ENCODE peak calls at places on chromosomes 11 and 22, in four cellular contexts. H is nephron progenitor cell, W is left lobe of liver, C is GM23338. Y is an unnamed sample.

GRCh38 chr11:2549876-2550605 is 105.2 kb downstream of the KCNQ1 start:
- DNase-seq in H (no peak), W (no peak), C (no peak), Y (no peak)

GRCh38 chr11:121194731-121195596 is 93.9 kb downstream of the TECTA start:
- DNase-seq in H (peak), W (peak), C (peak), Y (peak)

GRCh38 chr11:14809466-14809865 is 82.6 kb downstream of the CYP2R1 start:
- DNase-seq in H (no peak), W (no peak), C (no peak), Y (no peak)

GRCh38 chr11:76762867-76763572 is 20.1 kb upstream of the TSKU start:
- DNase-seq in H (no peak), W (no peak), C (no peak), Y (no peak)

GRCh38 chr11:27328602-27329001 is 34.4 kb downstream of the CCDC34 start:
- DNase-seq in H (no peak), W (no peak), C (peak), Y (peak)

GRCh38 chr22:17797721-17798559 is 23.7 kb upstream of the BID start:
- DNase-seq in H (no peak), W (no peak), C (no peak), Y (no peak)

GRCh38 chr22:35685731-35686130 is 31.9 kb upstream of the APOL5 start:
- DNase-seq in H (peak), W (no peak), C (no peak), Y (no peak)

GRCh38 chr11:111851636-111852035 is 19.7 kb downstream of the ALG9 start:
- DNase-seq in H (no peak), W (no peak), C (peak), Y (no peak)

GRCh38 chr11:30395751-30396150 is 72.8 kb downstream of the ARL14EP start:
- DNase-seq in H (peak), W (no peak), C (no peak), Y (no peak)

GRCh38 chr11:128411812-128412211 is 175.5 kb downstream of the ETS1 start:
- DNase-seq in H (no peak), W (no peak), C (no peak), Y (no peak)

GRCh38 chr11:16352707-16353106 is 3.6 kb downstream of the SOX6 start:
- DNase-seq in H (no peak), W (no peak), C (no peak), Y (no peak)

GRCh38 chr11:45596571-45596970 is 68.9 kb downstream of the CHST1 start:
- DNase-seq in H (no peak), W (no peak), C (no peak), Y (no peak)

GRCh38 chr11:118437736-118438125 is 1.4 kb downstream of the KMT2A start:
- DNase-seq in H (peak), W (peak), C (peak), Y (peak)

GRCh38 chr11:86176165-86176884 is 68.2 kb upstream of the EED start:
- DNase-seq in H (no peak), W (peak), C (no peak), Y (no peak)

GRCh38 chr11:116240661-116241060 is 532.1 kb downstream of the BUD13 start:
- DNase-seq in H (no peak), W (no peak), C (no peak), Y (no peak)

GRCh38 chr11:30143098-30143705 is 87.6 kb upstream of the FSHB start:
- DNase-seq in H (peak), W (no peak), C (peak), Y (peak)

GRCh38 chr11:285894-286220 is 3.1 kb upstream of the PGGHG start:
- DNase-seq in H (no peak), W (peak), C (no peak), Y (no peak)

GRCh38 chr11:69154938-69155301 is 815 bp upstream of the SMIM38 start:
- DNase-seq in H (no peak), W (no peak), C (no peak), Y (no peak)

GRCh38 chr22:29004647-29005371 is 56.8 kb downstream of the C22orf31 start:
- DNase-seq in H (peak), W (peak), C (peak), Y (peak)

GRCh38 chr11:76803811-76804600 is 20.9 kb downstream of the TSKU start:
- DNase-seq in H (no peak), W (peak), C (no peak), Y (no peak)

GRCh38 chr11:60753309-60753708 is 3.4 kb upstream of the MS4A15 start:
- DNase-seq in H (no peak), W (no peak), C (no peak), Y (no peak)

GRCh38 chr11:46900091-46900746 is 18.1 kb downstream of the LRP4 start:
- DNase-seq in H (no peak), W (no peak), C (no peak), Y (peak)

GRCh38 chr11:73100578-73100977 is 41.5 kb downstream of the FCHSD2 start:
- DNase-seq in H (no peak), W (no peak), C (peak), Y (no peak)

GRCh38 chr11:406796-407650 is 7.8 kb downstream of the SIGIRR start:
- DNase-seq in H (peak), W (peak), C (peak), Y (peak)

GRCh38 chr11:33936745-33937612 is 45.1 kb upstream of the LMO2 start:
- DNase-seq in H (no peak), W (peak), C (no peak), Y (peak)

GRCh38 chr11:64056213-64056785 is 20.6 kb downstream of the FLRT1 start:
- DNase-seq in H (peak), W (no peak), C (no peak), Y (no peak)

GRCh38 chr22:26610072-26610958 is 7.5 kb downstream of the CRYBB1 start:
- DNase-seq in H (no peak), W (no peak), C (no peak), Y (no peak)

GRCh38 chr22:40452730-40453487 is 82.5 kb downstream of the SGSM3 start:
- DNase-seq in H (no peak), W (no peak), C (no peak), Y (no peak)

GRCh38 chr22:33006955-33007318 is 51.2 kb downstream of the SYN3 start:
- DNase-seq in H (no peak), W (no peak), C (no peak), Y (no peak)

GRCh38 chr11:44658451-44658850 is 68.3 kb upstream of the TSPAN18 start:
- DNase-seq in H (peak), W (no peak), C (peak), Y (peak)

GRCh38 chr11:65851083-65851579 is 6.8 kb downstream of the CFL1 start:
- DNase-seq in H (no peak), W (no peak), C (peak), Y (peak)

GRCh38 chr11:17807034-17807433 is 72.5 kb downstream of the KCNC1 start:
- DNase-seq in H (no peak), W (no peak), C (no peak), Y (no peak)

GRCh38 chr22:25668437-25668836 is 73.6 kb upstream of the MYO18B start:
- DNase-seq in H (no peak), W (peak), C (no peak), Y (no peak)